ENCODE peak calls at places on chromosomes 13 and 19, in four cellular contexts. W is adrenal gland, H is A673, B is Caco-2. I is an unnamed sample.

GRCh38 chr19:31397308-31397707 is 48.1 kb upstream of the TSHZ3 start:
- DNase-seq in H (no peak), B (no peak), W (no peak), I (no peak)

GRCh38 chr19:24046550-24046949 is 40.4 kb upstream of the ZNF254 start:
- DNase-seq in H (no peak), W (no peak), B (no peak), I (no peak)

GRCh38 chr19:6772028-6772865 is at the start of gene VAV1:
- DNase-seq in B (no peak), W (no peak), H (peak; percentile 78), I (peak; percentile 95)

GRCh38 chr19:10402441-10403038 is 802 bp downstream of the CDC37 start:
- DNase-seq in B (peak; percentile 55), H (peak; percentile 82), W (peak; percentile 60), I (peak; percentile 57)

GRCh38 chr13:27797228-27797624 is 4.9 kb downstream of the GSX1 start:
- DNase-seq in B (no peak), H (peak; percentile 45), W (no peak), I (no peak)

GRCh38 chr19:6530385-6531162 is at the start of gene TNFSF9:
- DNase-seq in H (peak; percentile 92), B (peak; percentile 86), W (peak; percentile 94), I (peak; percentile 83)

GRCh38 chr13:75416327-75417005 is 65.5 kb downstream of the TBC1D4 start:
- DNase-seq in H (no peak), W (no peak), B (no peak), I (no peak)

GRCh38 chr13:28423010-28423409 is 71.9 kb downstream of the FLT1 start:
- DNase-seq in W (peak; percentile 31), B (no peak), H (no peak), I (no peak)

GRCh38 chr13:82717249-82717648 is 1165.0 kb downstream of the SLITRK1 start:
- DNase-seq in W (no peak), H (no peak), B (no peak), I (no peak)

GRCh38 chr19:46963093-46963734 is 56.4 kb upstream of the NPAS1 start:
- DNase-seq in W (no peak), H (no peak), B (no peak), I (no peak)

GRCh38 chr19:6765738-6766356 is 1.4 kb downstream of the SH2D3A start:
- DNase-seq in B (peak; percentile 96), W (no peak), H (no peak), I (no peak)

GRCh38 chr13:114004416-114005205 is 30.7 kb upstream of the C13orf46 start:
- DNase-seq in W (peak; percentile 10), B (peak; percentile 72), H (no peak), I (no peak)
- H3K4me1 ChIP-seq in W (no peaks in the 10 kb centered on the region), B (peaks cover 4% of the 10 kb centered on the region), H (no peaks in the 10 kb centered on the region), I (no peaks in the 10 kb centered on the region)

GRCh38 chr19:38843175-38843758 is 6.5 kb downstream of the HNRNPL start:
- DNase-seq in W (no peak), H (no peak), B (no peak), I (peak; percentile 41)
- H3K4me1 ChIP-seq in W (peaks cover 33% of the 10 kb centered on the region), H (peaks cover 11% of the 10 kb centered on the region), B (peaks cover 24% of the 10 kb centered on the region), I (peaks cover 9% of the 10 kb centered on the region)

GRCh38 chr13:43003010-43003409 is 11.0 kb upstream of the EPSTI1 start:
- DNase-seq in W (no peak), B (no peak), H (no peak), I (no peak)
- H3K4me1 ChIP-seq in W (peaks cover 7% of the 10 kb centered on the region), B (peaks cover 54% of the 10 kb centered on the region), H (peaks cover 8% of the 10 kb centered on the region), I (no peaks in the 10 kb centered on the region)

GRCh38 chr19:1019980-1020867 is 699 bp downstream of the TMEM259 start:
- DNase-seq in B (no peak), H (no peak), W (peak; percentile 55), I (peak; percentile 60)
- H3K4me1 ChIP-seq in B (peaks cover 23% of the 10 kb centered on the region), H (peaks cover 30% of the 10 kb centered on the region), W (peaks cover 27% of the 10 kb centered on the region), I (peaks cover 54% of the 10 kb centered on the region)

DNA sequence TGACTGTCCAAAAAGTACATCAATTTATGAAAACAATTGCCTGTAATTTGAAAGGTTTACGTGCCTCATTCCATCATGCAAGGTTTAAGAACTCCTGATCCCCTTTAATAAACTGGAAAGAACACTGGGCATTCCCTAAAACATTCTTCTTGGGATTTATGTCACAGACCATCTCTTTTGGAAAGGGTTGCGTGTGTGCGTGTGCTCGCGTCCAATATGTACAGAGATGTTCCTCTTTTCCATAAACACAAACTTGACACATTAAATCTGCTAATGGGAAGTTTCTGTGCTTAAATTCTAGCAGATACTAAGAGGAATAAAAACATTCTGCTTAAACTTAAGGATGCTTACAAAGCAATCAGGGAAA is 83.9 kb downstream of the STK24 start:
- DNase-seq in H (no peak), B (no peak), W (no peak), I (no peak)
- H3K4me1 ChIP-seq in H (peaks cover 34% of the 10 kb centered on the region), B (peaks cover 33% of the 10 kb centered on the region), W (peaks cover 17% of the 10 kb centered on the region), I (peaks cover 35% of the 10 kb centered on the region)

I was measured in Karpas-422.